ENCODE peak calls at places on chromosomes 16 and 17, in six cellular contexts. I is breast epithelium; Z is naive thymus-derived CD4-positive, alpha-beta T cell; M is H9; W is CD8-positive, alpha-beta T cell; P is pancreas. V is an unnamed sample.
A peak's percentile ranks its signal among the peaks of the same experiment; 100 is the strongest.

GRCh38 chr17:17328251-17328650 is 25.1 kb downstream of the NT5M start:
- DNase-seq in P (no peak), M (no peak), Z (no peak), I (no peak), W (no peak), V (no peak)

GRCh38 chr16:29009050-29009837 is 24.4 kb downstream of the LAT start:
- DNase-seq in M (no peak), W (no peak), Z (no peak), P (no peak), I (no peak), V (no peak)

GRCh38 chr17:16086957-16087356 is 87.3 kb downstream of the TTC19 start:
- DNase-seq in M (no peak), P (no peak), Z (no peak), W (no peak), I (no peak), V (no peak)

GRCh38 chr16:49203361-49203760 is 78.3 kb downstream of the CBLN1 start:
- DNase-seq in W (no peak), I (no peak), M (no peak), P (no peak), Z (no peak), V (no peak)

GRCh38 chr17:44623070-44623725 is 33.1 kb upstream of the MEIOC start:
- DNase-seq in M (no peak), W (no peak), Z (no peak), I (no peak), P (no peak), V (no peak)

GRCh38 chr16:66899945-66900688 is 18.6 kb downstream of the CDH16 start:
- DNase-seq in Z (no peak), M (no peak), P (peak; percentile 64), W (no peak), I (peak; percentile 28), V (peak; percentile 92)

GRCh38 chr17:21201302-21201602 is 12.7 kb downstream of the TMEM11 start:
- DNase-seq in M (no peak), P (no peak), I (peak; percentile 49), Z (no peak), W (no peak), V (no peak)

GRCh38 chr17:57665128-57665527 is 80.0 kb downstream of the CCDC182 start:
- DNase-seq in I (no peak), W (no peak), Z (no peak), P (no peak), M (peak; percentile 59), V (no peak)

GRCh38 chr17:45906927-45907622 is 12.7 kb downstream of the MAPT start:
- DNase-seq in Z (no peak), W (no peak), M (no peak), P (no peak), I (no peak), V (no peak)

GRCh38 chr16:87834668-87835473 is 34.4 kb downstream of the SLC7A5 start:
- DNase-seq in I (no peak), Z (no peak), W (no peak), P (no peak), M (no peak), V (peak; percentile 81)

GRCh38 chr16:67404740-67405226 is 11.5 kb upstream of the TPPP3 start:
- DNase-seq in P (peak; percentile 86), Z (no peak), I (peak; percentile 94), M (no peak), W (no peak), V (peak; percentile 93)

GRCh38 chr16:17351471-17352045 is 119.2 kb downstream of the XYLT1 start:
- DNase-seq in P (no peak), Z (no peak), I (no peak), W (no peak), M (no peak), V (no peak)

GRCh38 chr17:15513058-15513858 is 45.8 kb upstream of the CDRT4 start:
- DNase-seq in M (no peak), I (no peak), W (no peak), Z (no peak), P (no peak), V (no peak)

GRCh38 chr16:85055503-85056210 is 28.1 kb downstream of the KIAA0513 start:
- DNase-seq in I (peak; percentile 66), M (no peak), W (peak; percentile 54), Z (peak; percentile 29), P (peak; percentile 50), V (peak; percentile 21)

GRCh38 chr17:27550291-27550930 is 80.6 kb upstream of the LGALS9 start:
- DNase-seq in P (no peak), W (no peak), I (no peak), M (no peak), Z (no peak), V (no peak)

GRCh38 chr16:87000007-87000406 is 317.2 kb downstream of the C16orf95 start:
- DNase-seq in P (no peak), I (no peak), W (no peak), M (no peak), Z (no peak), V (peak; percentile 59)

GRCh38 chr17:311119-311848 is 41.3 kb downstream of the RPH3AL start:
- DNase-seq in I (no peak), M (no peak), W (no peak), P (peak; percentile 12), Z (no peak), V (no peak)

GRCh38 chr16:69610356-69610755 is 44.6 kb downstream of the NFAT5 start:
- DNase-seq in Z (no peak), M (no peak), P (no peak), W (no peak), I (no peak), V (no peak)

GRCh38 chr17:64180089-64180488 is 50.1 kb upstream of the ERN1 start:
- DNase-seq in Z (no peak), P (no peak), M (no peak), W (no peak), I (no peak), V (no peak)

GRCh38 chr17:41521574-41522261 is 3.0 kb upstream of the KRT15 start:
- DNase-seq in I (peak; percentile 92), M (peak; percentile 76), P (no peak), Z (no peak), W (no peak), V (peak; percentile 91)

GRCh38 chr17:57750930-57751329 is 5.8 kb upstream of the CCDC182 start:
- DNase-seq in I (no peak), Z (no peak), P (no peak), M (no peak), W (no peak), V (no peak)

GRCh38 chr16:81473969-81474959 is 29.7 kb downstream of the CMIP start:
- DNase-seq in M (no peak), I (no peak), W (no peak), P (no peak), Z (no peak), V (no peak)
- H3K4me1 ChIP-seq in M (no peaks in the 10 kb centered on the region), I (no peaks in the 10 kb centered on the region), W (peaks cover 70% of the 10 kb centered on the region), P (no peaks in the 10 kb centered on the region), Z (peaks cover 49% of the 10 kb centered on the region), V (peaks cover 8% of the 10 kb centered on the region)

GRCh38 chr17:72520665-72521303 is 400.0 kb downstream of the SOX9 start:
- DNase-seq in Z (no peak), W (no peak), P (no peak), M (no peak), I (no peak), V (no peak)
- H3K27ac ChIP-seq in Z (no peak overlapping the region), W (no peak overlapping the region), P (no peak overlapping the region), M (no peak overlapping the region), I (no peak overlapping the region), V (no peak overlapping the region)

DNA sequence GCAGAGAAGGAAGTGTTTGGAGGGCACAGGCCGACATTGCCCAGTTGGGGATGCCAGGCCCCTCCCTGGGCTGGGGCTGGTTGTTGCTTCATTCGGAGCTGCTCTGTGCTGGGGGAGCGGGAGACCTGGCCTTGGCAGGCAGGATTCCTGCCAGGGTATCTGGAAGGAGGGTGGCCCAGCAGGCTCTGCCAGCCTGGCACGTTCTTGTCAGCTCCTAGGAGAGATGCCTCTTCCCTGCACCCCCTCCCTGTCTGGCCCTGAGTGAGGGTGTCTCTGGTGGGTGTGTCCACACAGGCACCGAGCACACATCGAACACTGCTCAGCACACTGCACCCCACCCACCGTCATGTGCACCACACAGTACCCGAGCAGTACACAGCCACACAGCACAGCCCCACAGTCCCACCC is 35.2 kb downstream of the ARHGAP23 start:
- DNase-seq in Z (no peak), M (no peak), P (no peak), I (no peak), W (no peak), V (no peak)
- H3K4me1 ChIP-seq in Z (no peaks in the 10 kb centered on the region), M (no peaks in the 10 kb centered on the region), P (no peaks in the 10 kb centered on the region), I (no peaks in the 10 kb centered on the region), W (no peaks in the 10 kb centered on the region), V (peaks cover 16% of the 10 kb centered on the region)

DNA sequence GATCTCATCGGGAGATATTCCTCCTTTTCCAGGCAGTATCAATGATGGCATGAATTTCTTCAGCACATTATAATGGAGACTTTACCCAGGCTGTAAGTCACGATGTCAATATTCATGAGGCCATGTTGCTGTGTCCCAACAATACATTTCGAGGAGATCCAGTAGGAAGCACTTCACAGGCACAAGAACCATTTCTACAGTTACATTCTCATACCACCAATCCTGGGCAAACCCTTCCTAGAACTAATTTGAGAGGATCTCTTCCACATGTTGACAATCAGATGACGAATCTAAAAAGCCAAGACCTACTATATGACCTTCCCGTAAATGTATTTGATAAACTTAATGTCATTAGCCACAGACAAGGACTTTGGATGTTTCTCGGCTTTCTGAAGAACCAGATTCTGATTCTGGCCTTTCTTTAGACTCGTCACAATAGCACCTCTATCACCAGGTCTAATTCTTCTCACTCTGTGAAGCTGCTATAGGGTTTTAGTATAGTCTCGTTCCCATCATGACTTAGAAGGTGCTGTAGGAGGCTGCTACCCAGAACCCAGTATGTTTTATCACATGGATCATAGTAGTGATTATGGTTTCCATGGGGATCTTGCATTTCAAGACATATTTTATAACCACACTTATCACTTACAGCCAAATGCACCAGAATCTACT is 40.2 kb downstream of the C16orf87 start:
- DNase-seq in P (no peak), W (no peak), M (no peak), Z (no peak), I (no peak), V (no peak)
- H3K27ac ChIP-seq in P (no peak overlapping the region), W (no peak overlapping the region), M (no peak overlapping the region), Z (peak overlapping the region; percentile 65), I (peak overlapping the region; percentile 15), V (peak overlapping the region; percentile 62)

DNA sequence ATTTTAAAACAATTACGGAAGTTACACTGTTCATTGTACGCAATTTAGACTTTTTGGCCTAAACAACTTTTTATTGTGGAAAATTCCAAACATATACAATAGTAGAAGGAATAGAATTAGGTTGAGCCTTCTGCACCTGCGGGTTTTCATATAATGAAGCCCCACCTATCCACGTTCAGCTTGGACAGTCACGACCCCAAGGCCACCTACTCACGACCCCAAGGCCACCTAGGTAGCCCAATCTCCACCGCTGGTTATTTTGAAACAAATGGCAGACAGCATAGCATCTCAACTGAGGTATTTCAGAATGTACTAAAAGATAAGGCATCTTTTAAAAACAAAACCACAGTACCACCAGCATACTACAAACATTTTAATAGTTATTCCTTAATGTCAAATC is 631 bp downstream of the NLRC5 start:
- DNase-seq in Z (no peak), W (no peak), P (no peak), I (no peak), M (no peak), V (no peak)
- H3K4me1 ChIP-seq in Z (peaks cover 51% of the 10 kb centered on the region), W (peaks cover 70% of the 10 kb centered on the region), P (no peaks in the 10 kb centered on the region), I (no peaks in the 10 kb centered on the region), M (no peaks in the 10 kb centered on the region), V (peaks cover 3% of the 10 kb centered on the region)

GRCh38 chr16:21611546-21612384 is 12.4 kb downstream of the METTL9 start:
- DNase-seq in M (no peak), I (no peak), P (no peak), W (no peak), Z (no peak), V (no peak)
- H3K27ac ChIP-seq in M (no peak overlapping the region), I (peak overlapping the region; percentile 53), P (no peak overlapping the region), W (no peak overlapping the region), Z (no peak overlapping the region), V (peak overlapping the region; percentile 67)